ENCODE peak calls at places on chromosome 12, in nine cellular contexts. D is mammary epithelial cell; Y is CD8-positive, alpha-beta memory T cell; N is CD4-positive, alpha-beta T cell; G is heart left ventricle; V is tibial nerve; F is GM12878; M is Peyer's patch; A is esophagus muscularis mucosa. T is an unnamed sample.

GRCh38 chr12:79008591-79008990 is 144.0 kb downstream of the SYT1 start:
- DNase-seq in N (no peak), G (no peak), D (no peak), A (no peak), V (no peak), M (no peak), F (no peak), Y (no peak), T (no peak)

GRCh38 chr12:123488539-123489230 is 30.7 kb downstream of the SNRNP35 start:
- DNase-seq in D (no peak), Y (no peak), N (no peak), F (no peak), G (no peak), V (no peak), M (no peak), A (no peak), T (no peak)

GRCh38 chr12:19410211-19410610 is 29.1 kb upstream of the AEBP2 start:
- DNase-seq in A (no peak), M (no peak), G (no peak), V (no peak), D (no peak), Y (no peak), F (no peak), N (no peak), T (no peak)

GRCh38 chr12:53739285-53740129 is 12.3 kb upstream of the CALCOCO1 start:
- DNase-seq in F (no peak), N (no peak), M (no peak), V (no peak), D (no peak), G (no peak), Y (no peak), A (no peak), T (no peak)

GRCh38 chr12:118459110-118459509 is 82.8 kb downstream of the SUDS3 start:
- DNase-seq in M (no peak), F (no peak), A (no peak), N (no peak), G (no peak), Y (no peak), D (no peak), V (no peak), T (no peak)

GRCh38 chr12:41188841-41189394 is 798 bp downstream of the PDZRN4 start:
- DNase-seq in A (no peak), M (no peak), V (no peak), D (no peak), F (no peak), N (no peak), G (no peak), Y (no peak), T (no peak)

GRCh38 chr12:85642288-85642687 is 193.9 kb downstream of the RASSF9 start:
- DNase-seq in V (no peak), D (no peak), M (no peak), F (no peak), G (no peak), A (no peak), Y (no peak), N (no peak), T (no peak)

GRCh38 chr12:108365324-108365723 is 26.2 kb upstream of the CMKLR1 start:
- DNase-seq in Y (no peak), D (no peak), M (no peak), A (no peak), F (no peak), G (no peak), N (no peak), V (no peak), T (no peak)

GRCh38 chr12:3464561-3464960 is 26.4 kb upstream of the PRMT8 start:
- DNase-seq in V (no peak), M (no peak), N (no peak), G (no peak), Y (no peak), D (peak; percentile 32), A (no peak), F (no peak), T (no peak)

GRCh38 chr12:6029401-6029800 is 84.3 kb upstream of the ANO2 start:
- DNase-seq in Y (no peak), N (no peak), D (no peak), M (no peak), V (no peak), F (no peak), A (no peak), G (no peak), T (no peak)

GRCh38 chr12:107225626-107226025 is 132.3 kb upstream of the CRY1 start:
- DNase-seq in V (no peak), N (no peak), D (no peak), A (no peak), G (no peak), F (no peak), Y (no peak), M (no peak), T (no peak)

GRCh38 chr12:118354903-118355302 is 17.8 kb downstream of the TAOK3 start:
- DNase-seq in N (no peak), A (no peak), Y (no peak), G (no peak), D (peak; percentile 30), M (no peak), V (no peak), F (no peak), T (no peak)

GRCh38 chr12:88036368-88036965 is 7.3 kb upstream of the C12orf50 start:
- DNase-seq in F (no peak), N (no peak), Y (no peak), M (no peak), D (peak; percentile 61), V (no peak), A (no peak), G (no peak), T (no peak)

GRCh38 chr12:38904932-38905479 is 385 bp downstream of the CPNE8 start:
- DNase-seq in D (peak; percentile 90), A (peak; percentile 95), G (peak; percentile 94), V (peak; percentile 79), M (peak; percentile 66), Y (peak; percentile 28), N (peak; percentile 25), F (peak; percentile 65), T (peak; percentile 7)

GRCh38 chr12:23115984-23116383 is 491.0 kb downstream of the ETNK1 start:
- DNase-seq in G (no peak), F (no peak), M (no peak), N (no peak), A (no peak), D (no peak), V (no peak), Y (no peak), T (no peak)

GRCh38 chr12:110330544-110330943 is 49.5 kb downstream of the ATP2A2 start:
- DNase-seq in M (no peak), V (no peak), D (peak; percentile 30), A (no peak), G (no peak), N (no peak), F (no peak), Y (no peak), T (no peak)

GRCh38 chr12:113683566-113683965 is 211.9 kb upstream of the LHX5 start:
- DNase-seq in G (no peak), V (no peak), N (no peak), M (no peak), A (no peak), Y (no peak), D (no peak), F (no peak), T (no peak)

GRCh38 chr12:51773145-51773869 is 75.2 kb downstream of the FIGNL2 start:
- DNase-seq in M (no peak), A (no peak), D (peak; percentile 73), F (no peak), V (no peak), N (no peak), Y (no peak), G (no peak), T (no peak)

GRCh38 chr12:34163443-34163842 is 141.1 kb downstream of the ALG10 start:
- DNase-seq in F (no peak), Y (no peak), N (no peak), G (no peak), V (no peak), D (no peak), M (no peak), A (no peak), T (no peak)
- H3K9me3 ChIP-seq in F (no peaks in the 10 kb centered on the region), Y (no peaks in the 10 kb centered on the region), N (no peaks in the 10 kb centered on the region), G (no peaks in the 10 kb centered on the region), V (no peaks in the 10 kb centered on the region), D (peaks cover 19% of the 10 kb centered on the region), M (no peaks in the 10 kb centered on the region), A (no peaks in the 10 kb centered on the region), T (no peaks in the 10 kb centered on the region)

GRCh38 chr12:34406228-34406995 is 384.1 kb downstream of the ALG10 start:
- DNase-seq in D (no peak), Y (no peak), V (no peak), G (peak; percentile 10), F (no peak), M (peak; percentile 20), A (peak; percentile 90), N (no peak), T (peak; percentile 1)
- H3K9me3 ChIP-seq in D (peaks cover 42% of the 10 kb centered on the region), Y (peaks cover 13% of the 10 kb centered on the region), V (no peaks in the 10 kb centered on the region), G (peaks cover 78% of the 10 kb centered on the region), F (no peaks in the 10 kb centered on the region), M (peaks cover 50% of the 10 kb centered on the region), A (peaks cover 93% of the 10 kb centered on the region), N (peaks cover 65% of the 10 kb centered on the region), T (peaks cover 4% of the 10 kb centered on the region)

GRCh38 chr12:102107970-102108369 is 11.9 kb downstream of the NUP37 start:
- DNase-seq in N (no peak), A (no peak), V (no peak), F (no peak), M (no peak), Y (no peak), D (peak; percentile 31), G (no peak), T (no peak)

GRCh38 chr12:102110782-102111181 is 9.1 kb downstream of the NUP37 start:
- DNase-seq in Y (no peak), M (no peak), N (no peak), G (no peak), D (no peak), F (no peak), V (no peak), A (no peak), T (no peak)

DNA sequence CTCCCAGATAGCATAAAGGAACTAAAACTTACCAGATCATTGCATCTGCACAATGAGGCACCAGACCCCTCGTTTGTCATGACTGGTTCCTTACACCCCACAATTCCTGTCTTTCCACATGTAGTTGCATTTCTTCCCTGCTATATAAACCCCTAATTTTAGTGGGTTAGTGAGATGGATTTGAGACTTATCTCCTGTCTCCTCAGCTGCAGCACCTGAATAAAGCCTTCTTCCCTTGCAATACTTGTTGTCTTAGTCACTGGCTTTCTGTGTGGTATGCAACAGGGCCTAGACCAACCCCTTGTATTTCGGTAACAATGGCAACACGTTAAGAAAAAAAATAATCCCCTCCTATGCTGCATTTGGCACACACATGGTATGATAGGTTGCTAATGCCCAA is 13.0 kb downstream of the NUP37 start:
- DNase-seq in Y (no peak), F (no peak), D (no peak), G (no peak), V (no peak), M (no peak), N (no peak), A (no peak), T (no peak)
- H3K9me3 ChIP-seq in Y (no peaks in the 10 kb centered on the region), F (peaks cover 11% of the 10 kb centered on the region), D (no peaks in the 10 kb centered on the region), G (peaks cover 5% of the 10 kb centered on the region), V (no peaks in the 10 kb centered on the region), M (no peaks in the 10 kb centered on the region), N (no peaks in the 10 kb centered on the region), A (no peaks in the 10 kb centered on the region), T (no peaks in the 10 kb centered on the region)

DNA sequence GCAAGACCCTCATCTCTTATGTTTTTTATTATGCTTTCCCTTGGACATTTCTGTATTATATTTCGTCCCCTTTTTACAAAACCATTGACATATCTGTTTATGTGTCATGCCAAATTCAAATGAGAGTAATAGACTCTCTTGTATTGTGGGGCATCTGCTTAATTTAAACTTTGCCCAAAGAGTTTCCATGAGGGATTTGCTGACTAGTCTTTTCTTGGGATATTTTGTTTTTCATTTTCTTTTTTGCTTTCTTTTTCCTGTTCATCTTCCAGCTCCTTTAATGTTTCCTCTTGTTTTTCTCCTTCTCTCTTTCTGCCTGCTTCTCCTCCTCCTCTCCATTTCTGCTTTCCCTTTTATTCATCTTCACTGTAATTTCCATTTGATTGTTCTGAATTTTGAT is 13.8 kb upstream of the ZNF26 start:
- DNase-seq in D (no peak), M (no peak), N (no peak), V (no peak), F (no peak), Y (no peak), G (no peak), A (no peak), T (no peak)
- H3K9me3 ChIP-seq in D (peaks cover 14% of the 10 kb centered on the region), M (peaks cover 19% of the 10 kb centered on the region), N (peaks cover 12% of the 10 kb centered on the region), V (no peaks in the 10 kb centered on the region), F (peaks cover 4% of the 10 kb centered on the region), Y (no peaks in the 10 kb centered on the region), G (peaks cover 29% of the 10 kb centered on the region), A (peaks cover 7% of the 10 kb centered on the region), T (no peaks in the 10 kb centered on the region)

T was measured in T-helper 17 cell.